ENCODE peak calls at places on chromosomes 11 and 22, in seven cellular contexts. V is body of pancreas, I is RWPE1, R is colonic mucosa, W is H9, A is brain microvascular endothelial cell, O is mammary epithelial cell. G is an unnamed sample.

GRCh38 chr11:19853016-19853415 is 140.4 kb downstream of the NAV2 start:
- DNase-seq in V (no peak), I (no peak), R (no peak), W (no peak), A (peak), O (peak), G (no peak)

GRCh38 chr11:66109294-66109693 is 39.2 kb downstream of the PACS1 start:
- DNase-seq in V (no peak), I (no peak), R (no peak), W (no peak), A (no peak), O (no peak), G (no peak)

GRCh38 chr11:2531277-2531986 is 86.6 kb downstream of the KCNQ1 start:
- DNase-seq in V (peak), I (peak), R (peak), W (peak), A (peak), O (peak), G (peak)

GRCh38 chr11:44634401-44635281 is 69.2 kb downstream of the CD82 start:
- DNase-seq in V (peak), I (peak), R (no peak), W (peak), A (peak), O (peak), G (peak)

GRCh38 chr11:1826552-1827094 is 8.2 kb upstream of the SYT8 start:
- DNase-seq in V (peak), I (peak), R (peak), W (peak), A (peak), O (peak), G (no peak)

GRCh38 chr11:45110562-45110961 is 35.9 kb upstream of the PRDM11 start:
- DNase-seq in V (peak), I (peak), R (peak), W (peak), A (peak), O (peak), G (peak)

GRCh38 chr11:57294225-57295131 is 30.3 kb downstream of the TNKS1BP1 start:
- DNase-seq in V (peak), I (peak), R (peak), W (no peak), A (no peak), O (peak), G (no peak)

GRCh38 chr11:87926250-87926970 is 248.8 kb downstream of the RAB38 start:
- DNase-seq in V (no peak), I (peak), R (no peak), W (peak), A (peak), O (peak), G (no peak)

GRCh38 chr11:8689726-8690255 is 7.2 kb downstream of the RPL27A start:
- DNase-seq in V (no peak), I (no peak), R (no peak), W (peak), A (no peak), O (no peak), G (no peak)

GRCh38 chr11:33618956-33619355 is 81.7 kb downstream of the C11orf91 start:
- DNase-seq in V (no peak), I (no peak), R (no peak), W (no peak), A (no peak), O (no peak), G (no peak)

GRCh38 chr11:29629281-29629680 is 387.5 kb downstream of the KCNA4 start:
- DNase-seq in V (no peak), I (peak), R (no peak), W (no peak), A (peak), O (peak), G (no peak)

GRCh38 chr11:2103666-2104523 is 35.3 kb downstream of the IGF2 start:
- DNase-seq in V (no peak), I (no peak), R (no peak), W (no peak), A (no peak), O (no peak), G (no peak)

GRCh38 chr11:2312232-2313042 is 10.6 kb downstream of the TSPAN32 start:
- DNase-seq in V (no peak), I (no peak), R (no peak), W (no peak), A (peak), O (peak), G (peak)

GRCh38 chr22:46491936-46492335 is 45.5 kb downstream of the CELSR1 start:
- DNase-seq in V (no peak), I (no peak), R (no peak), W (no peak), A (no peak), O (no peak), G (no peak)

GRCh38 chr22:41048791-41049717 is 43.3 kb upstream of the EP300 start:
- DNase-seq in V (peak), I (no peak), R (peak), W (peak), A (peak), O (peak), G (peak)

GRCh38 chr11:20158597-20159257 is 1.5 kb downstream of the DBX1 start:
- DNase-seq in V (peak), I (peak), R (no peak), W (peak), A (peak), O (peak), G (peak)

GRCh38 chr11:292211-293121 is 3.5 kb downstream of the PGGHG start:
- DNase-seq in V (no peak), I (no peak), R (no peak), W (no peak), A (no peak), O (no peak), G (peak)

GRCh38 chr11:128491195-128491936 is 96.0 kb downstream of the ETS1 start:
- DNase-seq in V (no peak), I (no peak), R (no peak), W (no peak), A (no peak), O (no peak), G (no peak)

GRCh38 chr11:62487698-62488551 is 58.7 kb downstream of the AHNAK start:
- DNase-seq in V (no peak), I (no peak), R (no peak), W (no peak), A (no peak), O (no peak), G (no peak)

GRCh38 chr11:1557904-1558831 is 13.9 kb downstream of the DUSP8 start:
- DNase-seq in V (peak), I (peak), R (peak), W (peak), A (peak), O (no peak), G (peak)

GRCh38 chr22:37121887-37122591 is 12.5 kb upstream of the TMPRSS6 start:
- DNase-seq in V (peak), I (peak), R (peak), W (peak), A (no peak), O (peak), G (no peak)

GRCh38 chr11:12893787-12894672 is 115.1 kb upstream of the RASSF10 start:
- DNase-seq in V (peak), I (peak), R (peak), W (peak), A (peak), O (peak), G (peak)

GRCh38 chr11:67261635-67261941 is 4.7 kb upstream of the GRK2 start:
- DNase-seq in V (no peak), I (no peak), R (no peak), W (no peak), A (no peak), O (no peak), G (no peak)
- TF ChIP-seq CTCF in V (no peak), I (peak), R (no peak), W (peak), A (peak), O (peak), G (no peak)

GRCh38 chr11:70270104-70270876 is at the start of gene PPFIA1:
- DNase-seq in V (peak), I (peak), R (peak), W (peak), A (peak), O (peak), G (peak)
- TF ChIP-seq CTCF in V (no peak), I (no peak), R (no peak), W (no peak), A (no peak), O (peak), G (no peak)

DNA sequence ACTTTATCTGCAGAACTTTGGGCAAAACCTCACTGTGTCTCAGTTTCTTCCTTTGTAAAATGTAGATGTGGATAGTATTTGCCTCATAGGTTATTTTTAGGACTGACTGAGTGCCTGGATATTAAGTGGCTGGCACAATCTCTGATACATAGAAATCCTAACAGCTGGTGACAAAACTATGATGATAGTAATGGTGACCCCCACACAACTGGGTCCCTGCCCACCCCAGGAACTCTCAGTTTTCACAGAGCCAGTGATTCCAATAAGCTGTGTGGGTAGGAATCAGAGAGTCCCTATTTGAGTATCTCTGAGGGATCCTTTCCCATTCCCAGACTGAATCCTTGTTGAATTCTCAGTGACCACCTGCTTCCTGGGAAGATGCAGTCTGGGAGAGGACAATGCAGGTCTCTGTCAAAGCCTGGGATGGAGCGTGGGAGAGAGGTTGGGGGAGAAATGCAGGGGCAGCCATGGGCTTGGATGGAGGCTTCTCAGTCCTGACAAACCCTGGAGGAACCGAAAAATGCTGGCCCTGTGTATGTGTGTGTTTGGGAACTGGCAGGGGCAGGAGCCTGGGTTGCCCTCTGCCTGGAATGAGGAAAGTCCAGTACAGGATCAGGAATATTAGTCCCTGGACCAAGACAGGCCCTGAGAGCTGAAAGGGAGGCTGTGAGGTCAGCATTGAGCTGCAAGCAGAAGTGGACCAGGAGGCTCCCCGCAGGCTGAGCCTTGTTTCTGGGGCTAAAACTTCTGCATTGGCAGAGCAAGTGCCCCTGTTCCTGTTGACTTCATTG is 6.1 kb upstream of the P2RY6 start:
- DNase-seq in V (no peak), I (no peak), R (no peak), W (peak), A (no peak), O (no peak), G (no peak)
- TF ChIP-seq CTCF in V (no peak), I (no peak), R (no peak), W (no peak), A (no peak), O (no peak), G (no peak)

DNA sequence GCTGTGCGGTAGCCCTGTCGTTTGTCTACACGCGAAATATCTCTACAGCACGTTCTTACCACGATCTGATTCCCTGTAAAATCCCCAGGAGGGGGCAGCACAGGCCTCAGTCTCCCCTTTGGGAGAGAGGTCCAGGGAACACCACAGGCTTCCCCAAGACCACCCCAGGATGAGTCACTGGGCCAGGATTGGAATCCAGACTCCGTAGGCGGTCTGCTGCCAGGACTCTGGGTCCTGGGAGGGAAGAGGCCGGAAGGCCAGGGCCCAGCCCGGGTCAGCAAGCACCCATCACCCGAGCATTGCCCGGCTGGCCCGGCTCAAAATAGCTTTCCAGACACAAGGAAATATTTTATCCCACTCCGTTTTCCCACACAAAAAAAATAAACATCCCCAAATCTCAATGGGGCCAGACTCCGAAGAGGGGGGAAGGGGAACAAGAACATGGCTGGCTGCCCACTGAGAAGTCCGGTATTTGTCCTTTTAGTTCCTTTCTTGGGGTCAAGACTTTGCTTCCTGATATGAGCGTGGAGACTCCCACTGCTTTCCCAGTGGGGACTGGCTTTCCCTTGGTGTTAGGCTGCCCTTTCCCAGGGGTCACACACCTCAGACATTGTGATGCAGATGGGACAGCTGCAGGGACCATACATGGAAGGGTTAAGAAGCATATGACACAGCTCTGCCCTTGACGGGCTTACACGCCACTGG is 91.3 kb downstream of the LRRC32 start:
- DNase-seq in V (peak), I (no peak), R (no peak), W (peak), A (no peak), O (no peak), G (peak)
- TF ChIP-seq CTCF in V (no peak), I (no peak), R (no peak), W (peak), A (peak), O (no peak), G (peak)

G was measured in heart left ventricle.